ENCODE peak calls at places on chromosomes 16 and 17, in eight cellular contexts. I is tibial artery, K is body of pancreas, E is Peyer's patch, L is psoas muscle, M is lung, X is ovary, D is IMR-90. T is an unnamed sample. For H3K9me3, the result is how much of the 10 kb centered on the place peaks cover.

GRCh38 chr17:37744961-37745800 is at the start of gene HNF1B:
- DNase-seq in X (no peak), D (no peak), I (no peak), L (no peak), E (peak), K (peak), M (peak), T (no peak)

GRCh38 chr16:54446639-54447038 is 160.1 kb upstream of the IRX3 start:
- DNase-seq in M (no peak), I (peak), K (no peak), E (no peak), D (no peak), L (peak), X (peak), T (peak)

GRCh38 chr17:44318077-44318892 is 6.3 kb downstream of the SLC25A39 start:
- DNase-seq in I (no peak), E (no peak), D (no peak), X (no peak), K (no peak), M (no peak), L (no peak), T (no peak)

GRCh38 chr17:11351479-11351878 is 110.5 kb downstream of the SHISA6 start:
- DNase-seq in D (no peak), K (no peak), I (no peak), L (no peak), M (no peak), E (no peak), X (no peak), T (no peak)

GRCh38 chr16:14538604-14539003 is 91.5 kb downstream of the PARN start:
- DNase-seq in D (no peak), I (no peak), L (no peak), E (no peak), K (no peak), X (no peak), M (no peak), T (no peak)

GRCh38 chr16:89909777-89910716 is 8.6 kb upstream of the MC1R start:
- DNase-seq in E (peak), D (peak), X (peak), I (peak), M (peak), K (peak), L (peak), T (peak)

GRCh38 chr17:77963441-77963840 is 4.9 kb downstream of the TNRC6C start:
- DNase-seq in L (no peak), D (peak), I (no peak), M (no peak), E (peak), K (peak), X (peak), T (peak)

GRCh38 chr16:84827131-84827574 is 7.4 kb downstream of the CRISPLD2 start:
- DNase-seq in L (no peak), I (no peak), D (peak), E (no peak), X (peak), M (no peak), K (peak), T (no peak)

GRCh38 chr16:30409125-30410060 is 2.0 kb downstream of the ZNF771 start:
- DNase-seq in E (peak), M (peak), X (peak), L (peak), K (peak), D (peak), I (peak), T (peak)

GRCh38 chr16:70647461-70648359 is 1.4 kb downstream of the IL34 start:
- DNase-seq in L (no peak), D (no peak), X (no peak), K (no peak), E (no peak), I (no peak), M (no peak), T (no peak)

GRCh38 chr17:47877368-47878034 is 18.5 kb upstream of the SP2 start:
- DNase-seq in X (no peak), I (no peak), M (no peak), K (no peak), E (no peak), D (no peak), L (no peak), T (no peak)

GRCh38 chr17:10121971-10122707 is 76.3 kb downstream of the GAS7 start:
- DNase-seq in I (peak), X (no peak), L (peak), K (no peak), D (peak), M (no peak), E (peak), T (no peak)

GRCh38 chr16:77212736-77213541 is 13.7 kb downstream of the SYCE1L start:
- DNase-seq in K (peak), I (no peak), X (peak), D (no peak), M (peak), L (peak), E (peak), T (peak)

GRCh38 chr17:78903101-78903779 is at the start of gene CEP295NL:
- DNase-seq in L (peak), D (peak), K (peak), E (no peak), M (no peak), X (no peak), I (no peak), T (no peak)

GRCh38 chr16:64089697-64090096 is 1032.2 kb downstream of the CDH11 start:
- DNase-seq in X (no peak), D (peak), E (no peak), M (no peak), L (no peak), I (no peak), K (peak), T (peak)

GRCh38 chr17:68731465-68731864 is 130.3 kb upstream of the FAM20A start:
- DNase-seq in K (no peak), X (no peak), D (no peak), E (no peak), I (no peak), M (no peak), L (no peak), T (no peak)

GRCh38 chr17:55577687-55578086 is 66.4 kb upstream of the SMIM36 start:
- DNase-seq in L (peak), X (peak), D (peak), E (peak), I (no peak), K (no peak), M (no peak), T (peak)

GRCh38 chr16:85699628-85700027 is 10.9 kb upstream of the GINS2 start:
- DNase-seq in K (no peak), L (no peak), I (no peak), E (no peak), X (no peak), M (no peak), D (peak), T (no peak)

GRCh38 chr17:72591500-72592241 is 470.9 kb downstream of the SOX9 start:
- DNase-seq in I (no peak), D (no peak), X (no peak), K (no peak), M (no peak), L (no peak), E (no peak), T (peak)

GRCh38 chr16:85080923-85081498 is 31.3 kb downstream of the CIBAR2 start:
- DNase-seq in L (no peak), M (no peak), D (no peak), E (no peak), K (no peak), X (no peak), I (no peak), T (no peak)

GRCh38 chr17:57663326-57664070 is 81.6 kb downstream of the CCDC182 start:
- DNase-seq in E (no peak), D (no peak), L (no peak), M (no peak), X (no peak), I (no peak), K (no peak), T (no peak)

GRCh38 chr16:50326835-50327465 is 41.8 kb downstream of the BRD7 start:
- DNase-seq in D (peak), K (no peak), M (no peak), I (no peak), X (no peak), E (peak), L (no peak), T (peak)

GRCh38 chr17:8225813-8226535 is 15.6 kb upstream of the AURKB start:
- DNase-seq in I (peak), M (peak), X (no peak), D (peak), L (no peak), E (peak), K (peak), T (peak)

GRCh38 chr17:42563950-42564349 is 2.0 kb downstream of the COASY start:
- DNase-seq in X (no peak), I (no peak), M (no peak), E (no peak), D (no peak), K (no peak), L (no peak), T (no peak)

GRCh38 chr17:57121308-57122042 is 36.4 kb downstream of the AKAP1 start:
- DNase-seq in L (no peak), I (no peak), E (no peak), M (no peak), X (peak), D (peak), K (peak), T (no peak)

GRCh38 chr17:50129946-50130777 is at the start of gene SAMD14:
- DNase-seq in D (peak), X (no peak), I (no peak), K (no peak), M (no peak), L (peak), E (no peak), T (no peak)

GRCh38 chr16:81366316-81366932 is 51.7 kb downstream of the GAN start:
- DNase-seq in L (no peak), I (no peak), M (no peak), D (peak), K (peak), E (no peak), X (no peak), T (peak)

GRCh38 chr17:16267174-16267573 is 50.2 kb downstream of the PIGL start:
- DNase-seq in K (no peak), D (no peak), L (no peak), E (no peak), M (no peak), X (no peak), I (no peak), T (no peak)

GRCh38 chr17:37488009-37488604 is 1.6 kb upstream of the DUSP14 start:
- DNase-seq in K (peak), E (no peak), I (no peak), D (peak), M (peak), X (no peak), L (no peak), T (peak)

GRCh38 chr17:48002208-48002919 is 31.5 kb downstream of the CDK5RAP3 start:
- DNase-seq in E (no peak), M (no peak), K (peak), X (no peak), D (peak), L (no peak), I (no peak), T (peak)

GRCh38 chr16:27199747-27200146 is 3.6 kb upstream of the KDM8 start:
- DNase-seq in D (no peak), E (peak), K (no peak), I (no peak), M (no peak), L (no peak), X (no peak), T (peak)

GRCh38 chr17:62925267-62925836 is 40.7 kb upstream of the TANC2 start:
- DNase-seq in M (no peak), I (no peak), D (peak), X (no peak), E (no peak), K (no peak), L (no peak), T (no peak)

GRCh38 chr16:29806096-29806579 is at the start of gene MAZ:
- DNase-seq in I (no peak), D (peak), L (no peak), M (no peak), K (peak), X (no peak), E (peak), T (no peak)

GRCh38 chr16:21568502-21569189 is 30.7 kb upstream of the METTL9 start:
- DNase-seq in D (peak), E (no peak), X (no peak), L (no peak), K (no peak), M (no peak), I (no peak), T (peak)

GRCh38 chr17:69912819-69913218 is 162.2 kb upstream of the KCNJ16 start:
- DNase-seq in M (no peak), L (no peak), K (no peak), D (no peak), I (no peak), X (no peak), E (no peak), T (no peak)

GRCh38 chr17:69918164-69918563 is 156.9 kb upstream of the KCNJ16 start:
- DNase-seq in I (no peak), L (no peak), M (no peak), D (no peak), X (no peak), K (no peak), E (no peak), T (no peak)

GRCh38 chr17:69913241-69914015 is 161.6 kb upstream of the KCNJ16 start:
- DNase-seq in M (no peak), X (no peak), L (no peak), E (no peak), I (no peak), D (peak), K (no peak), T (no peak)

GRCh38 chr17:69919789-69920188 is 155.2 kb upstream of the KCNJ16 start:
- DNase-seq in E (no peak), M (no peak), L (no peak), D (no peak), I (no peak), X (no peak), K (no peak), T (no peak)

GRCh38 chr17:69916761-69917160 is 158.3 kb upstream of the KCNJ16 start:
- DNase-seq in M (no peak), D (no peak), X (no peak), K (no peak), I (no peak), L (no peak), E (no peak), T (no peak)
- H3K9me3 ChIP-seq in M (under half), D (under half), X (under half), K (under half), I (under half), L (under half), E (under half), T (under half)

GRCh38 chr17:60421273-60422161 is 772 bp upstream of the CHCT1 start:
- DNase-seq in I (peak), X (peak), K (peak), M (peak), D (peak), E (peak), L (peak), T (peak)
- TF ChIP-seq CTCF in I (peak), X (peak), K (peak), M (no peak), D (peak), E (peak), L (peak), T (peak)

GRCh38 chr16:31916056-31916488 is 42.5 kb downstream of the ZNF267 start:
- DNase-seq in K (no peak), E (no peak), D (no peak), L (no peak), M (no peak), I (no peak), X (no peak), T (no peak)

GRCh38 chr16:31920373-31920772 is 46.8 kb downstream of the ZNF267 start:
- DNase-seq in I (no peak), M (no peak), D (no peak), L (no peak), E (no peak), X (no peak), K (no peak), T (no peak)
- H3K9me3 ChIP-seq in I (half or more), M (under half), D (under half), L (half or more), E (under half), X (under half), K (under half), T (half or more)

DNA sequence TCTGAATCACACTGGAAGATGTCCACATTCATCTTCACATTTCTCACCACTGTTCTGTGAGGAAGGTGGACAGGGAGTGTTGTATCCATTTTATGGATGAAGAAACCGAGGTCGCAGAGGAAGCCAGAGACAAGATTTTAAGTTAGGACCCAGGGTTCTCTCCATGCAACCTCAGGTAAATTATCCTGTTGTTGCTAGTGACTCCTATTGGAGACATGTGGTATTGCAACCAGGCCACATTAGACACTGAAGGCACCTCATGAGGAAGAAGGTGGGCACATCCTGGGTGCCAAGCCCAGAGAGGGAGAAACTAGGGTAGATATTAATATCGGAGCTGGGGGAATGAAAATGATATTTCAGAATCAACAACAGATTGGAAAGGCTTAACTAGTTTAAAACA is 8.5 kb upstream of the WNT9B start:
- DNase-seq in E (no peak), M (no peak), L (no peak), X (no peak), D (no peak), I (no peak), K (no peak), T (no peak)
- TF ChIP-seq CTCF in E (peak), M (no peak), L (peak), X (no peak), D (peak), I (no peak), K (no peak), T (peak)

GRCh38 chr17:22492331-22492730 is 800.0 kb downstream of the KCNJ18 start:
- DNase-seq in E (no peak), M (no peak), D (no peak), L (no peak), I (no peak), K (no peak), X (no peak), T (no peak)

GRCh38 chr17:22496450-22496849 is 804.1 kb downstream of the KCNJ18 start:
- DNase-seq in I (no peak), E (no peak), D (no peak), X (no peak), M (no peak), L (no peak), K (no peak), T (no peak)
- H3K9me3 ChIP-seq in I (under half), E (under half), D (under half), X (under half), M (under half), L (under half), K (under half), T (under half)

DNA sequence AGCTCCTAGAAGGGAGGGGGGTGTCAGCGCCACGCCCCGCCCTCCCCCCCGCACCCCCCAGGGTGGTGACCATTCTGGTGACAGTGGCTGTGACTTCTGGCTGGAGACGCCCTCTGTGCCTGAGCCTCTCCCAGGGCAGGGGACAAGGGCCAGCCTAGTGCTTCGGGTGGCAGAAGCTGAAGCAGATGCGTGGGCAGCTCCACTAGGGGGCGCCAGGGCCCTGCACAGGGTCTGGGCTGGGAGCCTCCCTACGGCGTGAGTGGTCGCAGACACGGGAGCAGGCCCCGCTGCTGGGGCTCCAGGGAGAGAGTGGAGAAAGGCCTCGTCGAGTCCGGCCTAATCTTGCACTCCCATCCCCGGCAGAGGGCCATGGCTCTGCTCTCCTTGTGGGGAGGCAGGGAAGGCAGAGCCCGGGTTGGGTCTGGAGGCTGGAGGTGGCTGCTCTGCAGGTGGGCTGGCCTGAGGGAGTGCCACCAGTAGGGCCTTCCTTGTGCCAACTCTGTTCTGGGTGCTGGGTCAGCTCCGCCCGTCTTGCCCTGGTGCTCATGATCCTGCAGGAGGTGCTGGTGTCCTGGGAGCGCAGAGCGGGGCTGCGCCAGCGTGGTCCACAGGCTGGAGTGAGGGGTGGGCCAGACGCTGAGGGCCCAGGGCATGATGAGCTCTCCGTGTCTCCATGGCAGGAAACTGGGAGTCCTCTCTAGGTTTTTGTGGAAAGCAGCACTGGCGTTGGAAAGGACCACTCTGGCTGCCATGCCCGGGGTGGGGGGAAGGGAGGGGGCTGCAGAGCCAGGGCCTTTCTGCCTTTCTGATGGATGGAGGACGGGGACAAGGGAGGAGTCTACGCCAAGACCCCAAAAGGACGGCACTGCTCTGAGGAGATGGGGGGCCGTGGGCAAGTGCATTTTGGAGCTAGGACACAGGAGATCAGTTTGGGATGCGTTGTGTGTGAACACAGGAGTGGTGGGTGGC is 2.5 kb downstream of the CENPX start:
- DNase-seq in K (no peak), E (peak), M (peak), D (peak), L (peak), I (no peak), X (peak), T (no peak)
- TF ChIP-seq CTCF in K (peak), E (peak), M (peak), D (peak), L (peak), I (peak), X (peak), T (peak)

GRCh38 chr17:21090889-21091618 is 35.7 kb upstream of the DHRS7B start:
- DNase-seq in K (no peak), X (no peak), L (no peak), I (no peak), D (peak), E (no peak), M (no peak), T (no peak)
- H3K9me3 ChIP-seq in K (under half), X (under half), L (under half), I (under half), D (under half), E (under half), M (under half), T (under half)

T was measured in mammary epithelial cell.